ENCODE peak calls at places on chromosomes 3 and 15, in four cellular contexts. G is heart right ventricle, D is ovary, C is H9. W is an unnamed sample. For H3K4me1, the result is how much of the 10 kb centered on the place peaks cover.

GRCh38 chr3:40451551-40451950 is 5.6 kb upstream of the RPL14 start:
- DNase-seq in D (no peak), C (no peak), G (no peak), W (no peak)

GRCh38 chr3:87867001-87867400 is 191.8 kb downstream of the CGGBP1 start:
- DNase-seq in D (no peak), G (no peak), C (no peak), W (no peak)

GRCh38 chr15:32909431-32909830 is 191.6 kb downstream of the GREM1 start:
- DNase-seq in D (no peak), C (no peak), G (no peak), W (no peak)

GRCh38 chr15:82730022-82730530 is 20.4 kb upstream of the AP3B2 start:
- DNase-seq in G (no peak), C (no peak), D (no peak), W (no peak)

GRCh38 chr3:42689421-42690014 is 4.2 kb downstream of the KLHL40 start:
- DNase-seq in G (no peak), C (no peak), D (no peak), W (no peak)

GRCh38 chr3:49454457-49454856 is 15.6 kb upstream of the DAG1 start:
- DNase-seq in D (no peak), G (no peak), C (peak), W (peak)

GRCh38 chr3:71102111-71103039 is 481.2 kb downstream of the FOXP1 start:
- DNase-seq in C (no peak), G (no peak), D (no peak), W (no peak)

GRCh38 chr3:181969925-181970324 is 258.2 kb downstream of the SOX2 start:
- DNase-seq in C (no peak), G (no peak), D (no peak), W (no peak)

GRCh38 chr3:172074578-172074977 is 35.2 kb downstream of the FNDC3B start:
- DNase-seq in D (no peak), C (no peak), G (no peak), W (peak)

GRCh38 chr3:12461097-12461649 is 23.1 kb upstream of the TSEN2 start:
- DNase-seq in D (no peak), C (no peak), G (no peak), W (no peak)

GRCh38 chr3:170585937-170586310 is at the start of gene SLC7A14:
- DNase-seq in G (no peak), D (no peak), C (peak), W (no peak)

GRCh38 chr3:50586763-50587070 is 17.4 kb downstream of the HEMK1 start:
- DNase-seq in C (no peak), D (no peak), G (no peak), W (no peak)

GRCh38 chr3:50587373-50587772 is 18.1 kb downstream of the HEMK1 start:
- DNase-seq in G (no peak), C (no peak), D (no peak), W (no peak)

GRCh38 chr3:50587806-50588758 is 18.8 kb downstream of the HEMK1 start:
- DNase-seq in D (no peak), C (no peak), G (no peak), W (no peak)

GRCh38 chr3:50584391-50584790 is 15.1 kb downstream of the HEMK1 start:
- DNase-seq in C (no peak), G (no peak), D (no peak), W (no peak)

GRCh38 chr3:50585919-50586762 is 16.8 kb downstream of the HEMK1 start:
- DNase-seq in G (no peak), D (no peak), C (no peak), W (peak)
- H3K4me1 ChIP-seq in G (half or more), D (under half), C (under half), W (half or more)

GRCh38 chr15:40472171-40472727 is 1.5 kb downstream of the CHST14 start:
- DNase-seq in C (no peak), D (no peak), G (no peak), W (no peak)

GRCh38 chr15:40479024-40479423 is 8.2 kb downstream of the CHST14 start:
- DNase-seq in G (no peak), C (no peak), D (no peak), W (no peak)

GRCh38 chr15:40474581-40474980 is 3.8 kb downstream of the CHST14 start:
- DNase-seq in C (no peak), D (no peak), G (no peak), W (no peak)

GRCh38 chr15:40481671-40482070 is 10.9 kb downstream of the CHST14 start:
- DNase-seq in D (no peak), G (no peak), C (no peak), W (no peak)

DNA sequence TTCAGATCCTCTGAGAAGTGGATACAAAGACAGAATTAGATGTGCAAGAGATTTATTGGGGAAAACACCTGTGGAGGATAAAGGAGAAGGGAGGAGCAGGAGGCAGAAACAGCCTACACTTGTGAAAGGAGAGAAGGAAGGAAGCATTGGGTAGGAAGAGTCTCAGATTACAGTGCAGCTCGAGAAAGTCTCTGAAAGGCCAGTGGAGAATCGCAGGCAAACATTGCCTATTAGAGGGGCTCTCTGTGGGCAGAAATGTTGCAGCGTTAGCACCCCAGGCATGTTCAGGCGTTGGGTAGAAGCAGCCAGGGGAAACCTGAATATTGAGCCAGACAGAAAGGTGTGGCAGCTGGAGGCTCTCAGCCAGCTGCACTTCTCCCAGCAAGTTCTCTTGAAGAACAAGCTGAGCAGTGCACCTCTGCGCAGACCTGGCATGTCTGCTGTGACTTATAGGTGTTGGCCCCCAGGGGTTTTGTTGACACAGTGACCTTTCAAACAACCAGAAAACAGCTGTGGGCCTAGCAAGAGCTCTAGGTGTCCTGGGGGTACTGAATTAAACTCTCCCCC is 7.0 kb downstream of the CHST14 start:
- DNase-seq in D (no peak), G (no peak), C (no peak), W (no peak)
- TF ChIP-seq CTCF in D (no peak), G (no peak), C (no peak), W (no peak)

DNA sequence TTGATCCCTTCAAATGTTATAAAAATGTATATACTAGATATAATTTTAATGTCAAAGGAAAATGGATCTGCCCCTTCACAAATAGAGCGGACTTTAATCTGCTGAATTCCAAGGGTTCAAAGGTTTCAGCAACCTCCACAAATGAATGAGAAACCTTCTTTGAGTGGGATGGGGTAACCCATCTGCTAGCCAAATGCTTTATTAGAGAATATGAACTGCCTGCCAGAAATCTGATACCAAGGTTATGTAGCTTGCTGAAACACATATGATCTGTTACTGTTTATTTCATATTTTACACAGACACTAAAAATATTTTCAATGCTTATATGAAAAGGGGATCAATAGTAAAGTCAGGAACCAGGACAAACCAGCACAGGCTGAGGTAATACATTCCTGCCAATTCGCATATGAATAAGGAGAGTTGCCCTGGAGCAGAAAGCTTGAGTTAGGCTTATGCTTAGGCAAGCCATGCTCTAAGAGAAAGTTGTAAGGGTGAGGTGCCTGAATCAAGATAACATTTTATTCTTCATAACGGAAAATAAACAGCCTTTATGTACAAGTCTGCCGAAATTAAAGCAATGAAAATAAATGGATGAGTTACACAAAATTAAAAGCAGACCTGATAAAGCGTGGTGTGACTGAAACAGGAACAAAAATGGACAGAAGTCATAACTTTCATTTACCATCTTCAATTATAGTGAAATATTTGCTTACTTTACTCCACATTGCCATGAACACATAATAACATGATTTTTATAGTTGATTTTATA is 26.5 kb downstream of the PLOD2 start:
- DNase-seq in G (no peak), D (no peak), C (no peak), W (no peak)
- H3K4me1 ChIP-seq in G (under half), D (under half), C (under half), W (under half)

GRCh38 chr3:126926684-126927404 is 56.1 kb upstream of the PLXNA1 start:
- DNase-seq in C (no peak), G (peak), D (peak), W (peak)
- TF ChIP-seq CTCF in C (no peak), G (no peak), D (no peak), W (no peak)

GRCh38 chr15:78944669-78945407 is at the start of gene CTSH:
- DNase-seq in D (peak), G (peak), C (peak), W (peak)

GRCh38 chr15:78942741-78943140 is 2.1 kb downstream of the CTSH start:
- DNase-seq in C (no peak), D (no peak), G (no peak), W (no peak)

GRCh38 chr15:78946493-78946892 is 1.6 kb upstream of the CTSH start:
- DNase-seq in D (no peak), G (no peak), C (no peak), W (no peak)

GRCh38 chr15:78944202-78944625 is 632 bp downstream of the CTSH start:
- DNase-seq in D (no peak), G (no peak), C (no peak), W (no peak)

GRCh38 chr15:78943692-78944091 is 1.2 kb downstream of the CTSH start:
- DNase-seq in D (no peak), G (no peak), C (no peak), W (no peak)
- H3K4me1 ChIP-seq in D (under half), G (under half), C (under half), W (under half)

DNA sequence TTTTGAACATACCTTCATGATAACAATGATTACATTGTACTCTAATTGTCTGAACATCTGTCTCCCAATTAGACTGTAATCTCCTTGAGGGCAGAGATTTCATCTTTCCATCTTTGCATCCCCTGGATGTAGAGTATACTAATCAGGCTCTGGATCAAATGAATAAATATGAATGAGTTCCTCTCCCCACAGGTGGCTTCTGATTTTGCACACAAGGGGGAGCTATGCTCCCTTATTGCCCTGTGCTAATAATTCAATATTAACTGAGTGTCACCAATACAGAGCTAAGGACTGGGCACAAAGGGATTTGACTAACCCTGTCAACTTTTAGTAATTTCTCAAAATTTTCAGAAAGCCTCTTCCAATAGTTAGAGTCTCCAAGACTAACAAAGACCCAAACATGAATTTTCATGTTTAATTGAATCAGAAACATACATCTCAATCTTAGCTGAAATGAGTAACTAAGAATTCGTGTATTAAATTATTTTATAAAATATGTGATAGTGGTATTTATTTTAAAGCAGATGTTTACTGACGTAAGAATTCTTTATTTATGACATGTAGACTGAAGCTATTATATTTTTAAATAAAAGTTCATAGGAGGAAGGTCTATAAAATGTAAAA is 3.0 kb downstream of the DUOXA1 start:
- DNase-seq in G (no peak), D (no peak), C (no peak), W (no peak)
- TF ChIP-seq CTCF in G (peak), D (no peak), C (peak), W (peak)

GRCh38 chr3:134361162-134361831 is 12.9 kb downstream of the AMOTL2 start:
- DNase-seq in D (no peak), G (no peak), C (no peak), W (no peak)
- H3K4me1 ChIP-seq in D (under half), G (half or more), C (under half), W (half or more)

DNA sequence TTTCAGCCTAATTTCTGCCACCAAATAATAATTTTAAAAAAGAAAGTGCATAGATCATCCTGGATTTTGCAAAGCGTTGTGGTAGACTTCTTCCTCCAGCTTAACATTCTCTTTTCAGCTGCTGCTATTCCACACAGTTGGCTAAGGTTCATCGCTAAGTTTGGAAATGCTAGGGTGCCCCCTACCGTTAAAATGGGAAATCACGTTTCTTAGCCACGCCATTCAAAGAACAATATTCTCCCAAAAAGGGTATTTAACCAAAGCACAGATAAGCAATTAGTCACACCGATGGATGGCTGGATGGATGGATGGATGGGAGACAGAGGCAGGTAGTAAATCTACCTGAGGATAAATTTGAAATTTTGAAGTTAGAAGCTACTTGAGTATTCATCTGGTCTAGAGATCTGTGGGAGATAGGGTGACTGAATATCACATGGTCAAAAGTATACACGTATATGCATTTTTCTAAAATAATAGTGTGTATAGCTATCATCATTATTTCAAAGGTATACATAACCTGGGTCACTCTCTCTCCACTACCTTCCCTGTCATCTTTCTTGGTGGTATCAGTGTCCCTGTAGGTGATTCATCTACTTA is 67.2 kb downstream of the EFHB start:
- DNase-seq in D (no peak), C (peak), G (peak), W (no peak)
- TF ChIP-seq CTCF in D (peak), C (peak), G (peak), W (peak)

GRCh38 chr15:40093224-40093842 is 15.3 kb downstream of the BMF start:
- DNase-seq in G (no peak), D (peak), C (no peak), W (no peak)

GRCh38 chr15:40096094-40096876 is 12.4 kb downstream of the BMF start:
- DNase-seq in G (no peak), D (no peak), C (no peak), W (no peak)

GRCh38 chr15:40095381-40096093 is 13.1 kb downstream of the BMF start:
- DNase-seq in G (no peak), C (no peak), D (no peak), W (no peak)

GRCh38 chr15:40092416-40093223 is 16.1 kb downstream of the BMF start:
- DNase-seq in G (peak), D (peak), C (no peak), W (peak)

GRCh38 chr15:40094156-40094555 is 14.5 kb downstream of the BMF start:
- DNase-seq in G (no peak), C (no peak), D (peak), W (no peak)
- H3K4me1 ChIP-seq in G (half or more), C (under half), D (half or more), W (half or more)